ENCODE peak calls at places on chromosomes 6 and 20, in eight cellular contexts. G is tibial artery, Q is small intestine, M is SK-N-SH, O is upper lobe of left lung, N is ovary, F is kidney, U is Panc1. E is an unnamed sample.

GRCh38 chr20:49675368-49676151 is 38.1 kb downstream of the B4GALT5 start:
- DNase-seq in U (no peak), G (no peak), N (no peak), Q (peak; percentile 90), M (no peak), F (no peak), O (no peak), E (no peak)

GRCh38 chr6:116741571-116741970 is 23.9 kb downstream of the FAM162B start:
- DNase-seq in O (no peak), U (no peak), F (no peak), N (no peak), G (no peak), Q (no peak), M (no peak), E (no peak)

GRCh38 chr6:108074057-108074358 is 533 bp downstream of the OSTM1 start:
- DNase-seq in F (no peak), G (no peak), U (no peak), O (no peak), M (no peak), N (no peak), Q (no peak), E (no peak)

GRCh38 chr6:168495133-168495532 is 54.1 kb downstream of the SMOC2 start:
- DNase-seq in G (no peak), Q (no peak), N (no peak), M (no peak), O (peak; percentile 51), F (no peak), U (no peak), E (no peak)

GRCh38 chr6:148091394-148091793 is 251.2 kb upstream of the SASH1 start:
- DNase-seq in G (no peak), N (no peak), Q (no peak), F (no peak), O (no peak), U (no peak), M (no peak), E (no peak)

GRCh38 chr6:106591111-106591825 is 38.0 kb downstream of the RTN4IP1 start:
- DNase-seq in N (no peak), O (no peak), F (no peak), M (no peak), U (no peak), G (no peak), Q (no peak), E (no peak)

GRCh38 chr6:133855994-133856393 is 32.9 kb upstream of the TCF21 start:
- DNase-seq in O (no peak), U (no peak), M (no peak), Q (no peak), N (no peak), F (no peak), G (no peak), E (no peak)

GRCh38 chr20:51563597-51564332 is 21.2 kb upstream of the NFATC2 start:
- DNase-seq in G (peak; percentile 74), U (peak; percentile 51), N (peak; percentile 83), M (peak; percentile 58), Q (peak; percentile 74), F (peak; percentile 82), O (peak; percentile 85), E (peak; percentile 24)

GRCh38 chr6:82118150-82118562 is 129.4 kb downstream of the IBTK start:
- DNase-seq in O (no peak), U (no peak), G (no peak), Q (peak; percentile 15), M (no peak), N (no peak), F (no peak), E (no peak)

GRCh38 chr20:59690101-59690500 is 85.8 kb downstream of the PHACTR3 start:
- DNase-seq in F (no peak), N (no peak), O (no peak), Q (no peak), M (no peak), U (no peak), G (no peak), E (no peak)

DNA sequence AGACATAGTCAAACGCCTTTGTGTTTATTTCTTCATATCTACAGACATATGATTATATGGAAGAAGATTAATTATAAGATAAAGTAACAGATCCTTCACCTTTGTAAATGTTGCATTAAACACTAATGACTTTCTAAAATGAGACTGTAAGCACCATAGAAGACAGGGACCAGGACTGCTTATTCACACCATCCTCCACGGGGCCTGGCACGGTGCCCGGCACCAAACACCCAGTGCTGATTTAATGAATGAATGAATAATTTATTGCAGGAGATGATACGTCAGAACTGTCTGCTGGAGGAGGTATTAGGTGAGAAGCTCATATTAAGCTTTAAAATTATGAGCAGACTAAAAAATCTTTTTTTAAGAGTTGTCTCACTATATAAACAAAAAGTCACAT is 88.3 kb downstream of the SLX4IP start:
- DNase-seq in F (no peak), M (no peak), N (no peak), Q (no peak), G (no peak), U (no peak), O (peak; percentile 74), E (no peak)
- H3K4me1 ChIP-seq in F (no peaks in the 10 kb centered on the region), M (peaks cover 27% of the 10 kb centered on the region), N (peaks cover 3% of the 10 kb centered on the region), Q (no peaks in the 10 kb centered on the region), G (peaks cover 20% of the 10 kb centered on the region), U (peaks cover 24% of the 10 kb centered on the region), O (peaks cover 10% of the 10 kb centered on the region), E (peaks cover 50% of the 10 kb centered on the region)

GRCh38 chr20:20002101-20002998 is 14.8 kb upstream of the NAA20 start:
- DNase-seq in G (no peak), O (no peak), U (no peak), N (no peak), Q (no peak), M (no peak), F (no peak), E (no peak)

GRCh38 chr20:19996970-19997369 is 20.2 kb upstream of the NAA20 start:
- DNase-seq in O (peak; percentile 44), M (no peak), Q (no peak), U (no peak), G (no peak), N (no peak), F (no peak), E (no peak)

GRCh38 chr20:20003088-20003954 is 13.8 kb upstream of the NAA20 start:
- DNase-seq in Q (no peak), U (no peak), O (no peak), N (peak; percentile 56), G (peak; percentile 60), F (no peak), M (no peak), E (no peak)

GRCh38 chr20:19998990-19999705 is 18.0 kb upstream of the NAA20 start:
- DNase-seq in N (no peak), F (no peak), M (no peak), G (no peak), Q (no peak), O (no peak), U (no peak), E (no peak)

DNA sequence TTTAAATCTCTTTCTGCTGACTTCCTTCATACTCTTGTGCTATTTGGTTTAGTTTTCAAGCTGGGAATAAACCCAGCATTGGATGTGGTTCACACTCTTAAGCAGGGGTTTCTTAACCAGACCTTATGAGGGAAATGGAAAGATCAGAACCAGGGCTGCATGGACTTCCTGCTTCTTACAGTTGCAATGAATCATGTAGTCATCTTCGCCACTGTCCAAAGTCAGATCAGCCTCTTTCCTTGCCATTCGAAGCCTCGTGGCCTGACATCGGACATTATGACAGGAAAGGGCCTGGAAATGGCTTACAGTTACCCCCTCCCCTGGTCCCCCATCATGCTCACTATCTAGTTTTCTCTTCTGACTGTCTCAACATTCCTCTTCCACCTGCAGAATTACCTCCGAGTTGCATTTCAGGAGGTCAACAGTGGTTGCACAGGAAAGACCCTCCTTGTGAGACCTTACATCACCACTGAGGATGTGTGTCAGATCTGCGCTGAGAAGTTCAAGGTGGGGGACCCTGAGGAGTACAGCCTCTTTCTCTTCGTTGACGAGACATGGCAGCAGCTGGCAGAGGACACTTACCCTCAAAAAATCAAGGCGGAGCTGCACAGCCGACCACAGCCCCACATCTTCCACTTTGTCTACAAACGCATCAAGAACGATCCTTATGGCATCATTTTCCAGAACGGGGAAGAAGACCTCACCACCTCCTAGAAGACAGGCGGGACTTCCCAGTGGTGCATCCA is 16.8 kb upstream of the NAA20 start:
- DNase-seq in N (no peak), U (no peak), M (no peak), Q (no peak), G (no peak), O (no peak), F (no peak), E (no peak)
- H3K4me1 ChIP-seq in N (peaks cover 8% of the 10 kb centered on the region), U (peaks cover 7% of the 10 kb centered on the region), M (peaks cover 6% of the 10 kb centered on the region), Q (no peaks in the 10 kb centered on the region), G (peaks cover 32% of the 10 kb centered on the region), O (peaks cover 41% of the 10 kb centered on the region), F (peaks cover 30% of the 10 kb centered on the region), E (no peaks in the 10 kb centered on the region)

GRCh38 chr20:62922451-62922921 is 3.8 kb downstream of the DIDO1 start:
- DNase-seq in M (no peak), F (no peak), Q (peak; percentile 41), U (no peak), N (no peak), O (no peak), G (no peak), E (no peak)

GRCh38 chr20:62920039-62920645 is 6.2 kb downstream of the DIDO1 start:
- DNase-seq in G (no peak), N (no peak), O (no peak), M (no peak), Q (no peak), F (no peak), U (no peak), E (no peak)

GRCh38 chr20:62923669-62924566 is 2.4 kb downstream of the DIDO1 start:
- DNase-seq in F (no peak), U (no peak), N (no peak), O (no peak), G (no peak), Q (peak; percentile 82), M (no peak), E (no peak)

GRCh38 chr20:62918830-62919229 is 7.5 kb downstream of the DIDO1 start:
- DNase-seq in F (no peak), U (no peak), Q (peak; percentile 26), O (no peak), N (no peak), G (no peak), M (no peak), E (no peak)

DNA sequence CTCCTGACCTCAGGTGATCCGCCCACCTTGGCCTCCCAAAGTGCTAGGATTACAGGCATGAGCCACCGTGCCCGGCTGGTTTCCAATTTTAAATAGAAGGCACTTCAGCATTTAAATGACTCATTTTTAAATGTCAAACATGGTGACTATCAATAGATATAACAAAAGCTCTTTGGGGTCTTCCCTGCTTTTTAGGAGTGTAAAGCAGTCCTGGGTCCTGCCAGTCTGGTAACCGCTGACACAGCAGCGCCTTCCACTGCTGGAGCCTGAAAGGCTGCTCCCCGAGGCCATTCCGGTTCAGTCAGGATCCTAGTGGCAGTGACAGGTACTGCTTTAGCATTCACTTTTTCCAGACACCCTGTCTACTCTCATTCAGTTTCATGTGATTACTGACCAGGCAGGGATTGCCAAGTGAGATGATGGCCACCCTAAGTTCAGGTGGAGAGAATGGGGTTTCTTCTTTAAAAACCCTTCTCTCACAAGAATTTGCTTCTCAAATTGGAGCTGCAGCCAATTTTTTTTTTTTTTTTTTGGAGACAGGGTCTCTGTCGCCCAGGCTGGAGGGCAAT is 5.1 kb downstream of the DIDO1 start:
- DNase-seq in M (peak; percentile 81), G (no peak), U (no peak), N (no peak), O (no peak), F (peak; percentile 82), Q (peak; percentile 80), E (peak; percentile 83)
- H3K4me1 ChIP-seq in M (peaks cover 37% of the 10 kb centered on the region), G (peaks cover 89% of the 10 kb centered on the region), U (peaks cover 77% of the 10 kb centered on the region), N (peaks cover 32% of the 10 kb centered on the region), O (peaks cover 84% of the 10 kb centered on the region), F (peaks cover 53% of the 10 kb centered on the region), Q (peaks cover 22% of the 10 kb centered on the region), E (peaks cover 16% of the 10 kb centered on the region)

GRCh38 chr20:57030611-57031600 is 235.5 kb downstream of the BMP7 start:
- DNase-seq in G (no peak), M (peak; percentile 29), F (no peak), N (no peak), U (no peak), O (no peak), Q (no peak), E (no peak)
- H3K4me1 ChIP-seq in G (no peaks in the 10 kb centered on the region), M (peaks cover 5% of the 10 kb centered on the region), F (no peaks in the 10 kb centered on the region), N (no peaks in the 10 kb centered on the region), U (no peaks in the 10 kb centered on the region), O (no peaks in the 10 kb centered on the region), Q (no peaks in the 10 kb centered on the region), E (no peaks in the 10 kb centered on the region)

E was measured in BE2C.